ENCODE peak calls at places on chromosomes 1 and 21, in eight cellular contexts. Z, V, G, K, M, W, J and T are unnamed samples.

GRCh38 chr1:40315795-40316594 is 1.1 kb downstream of the COL9A2 start:
- DNase-seq in Z (peak; percentile 25), V (peak; percentile 69), G (peak; percentile 40), K (no peak), M (no peak), W (peak; percentile 48), J (no peak), T (peak; percentile 39)

GRCh38 chr1:47785561-47786271 is 211.5 kb downstream of the TRABD2B start:
- DNase-seq in Z (no peak), V (peak; percentile 76), G (no peak), K (no peak), M (peak; percentile 40), W (no peak), J (no peak), T (no peak)

GRCh38 chr1:206864939-206865671 is at the start of gene IL20:
- DNase-seq in Z (peak; percentile 61), V (peak; percentile 90), G (peak; percentile 7), K (peak; percentile 74), M (peak; percentile 54), W (peak; percentile 92), J (peak; percentile 45), T (peak; percentile 92)

GRCh38 chr1:110610084-110610483 is 3.9 kb upstream of the KCNA2 start:
- DNase-seq in Z (no peak), V (no peak), G (no peak), K (no peak), M (no peak), W (no peak), J (no peak), T (no peak)

GRCh38 chr1:68229927-68230812 is 2.2 kb downstream of the WLS start:
- DNase-seq in Z (peak; percentile 27), V (peak; percentile 48), G (no peak), K (no peak), M (no peak), W (no peak), J (peak; percentile 62), T (no peak)

GRCh38 chr21:45329261-45330074 is 41.8 kb upstream of the POFUT2 start:
- DNase-seq in Z (no peak), V (peak; percentile 29), G (no peak), K (no peak), M (no peak), W (no peak), J (no peak), T (peak; percentile 55)

GRCh38 chr1:117609471-117609911 is 3.6 kb downstream of the TENT5C start:
- DNase-seq in Z (no peak), V (no peak), G (no peak), K (no peak), M (peak; percentile 46), W (no peak), J (no peak), T (peak; percentile 56)

GRCh38 chr21:46307625-46308024 is 16.0 kb downstream of the C21orf58 start:
- DNase-seq in Z (no peak), V (no peak), G (no peak), K (no peak), M (no peak), W (no peak), J (peak; percentile 82), T (no peak)

GRCh38 chr1:210915890-210916507 is 217.9 kb downstream of the KCNH1 start:
- DNase-seq in Z (no peak), V (no peak), G (no peak), K (no peak), M (no peak), W (no peak), J (no peak), T (no peak)

GRCh38 chr1:10692401-10693021 is 103.9 kb downstream of the CASZ1 start:
- DNase-seq in Z (no peak), V (peak; percentile 83), G (no peak), K (peak; percentile 68), M (no peak), W (peak; percentile 87), J (no peak), T (peak; percentile 73)

GRCh38 chr1:22282281-22282970 is 139.5 kb upstream of the WNT4 start:
- DNase-seq in Z (no peak), V (no peak), G (no peak), K (no peak), M (no peak), W (no peak), J (no peak), T (no peak)

GRCh38 chr1:210607361-210607760 is 278.7 kb downstream of the HHAT start:
- DNase-seq in Z (no peak), V (no peak), G (peak; percentile 40), K (no peak), M (no peak), W (no peak), J (no peak), T (no peak)

GRCh38 chr21:44815852-44816628 is 1.8 kb downstream of the SUMO3 start:
- DNase-seq in Z (no peak), V (peak; percentile 13), G (no peak), K (no peak), M (no peak), W (no peak), J (no peak), T (peak; percentile 28)

GRCh38 chr21:45294509-45295291 is 7.0 kb upstream of the POFUT2 start:
- DNase-seq in Z (no peak), V (peak; percentile 30), G (no peak), K (no peak), M (peak; percentile 53), W (no peak), J (peak; percentile 99), T (peak; percentile 84)

GRCh38 chr1:225712391-225712790 is 59.5 kb upstream of the ENAH start:
- DNase-seq in Z (no peak), V (no peak), G (no peak), K (no peak), M (no peak), W (no peak), J (no peak), T (no peak)

GRCh38 chr1:202004711-202005110 is 5.7 kb upstream of the ELF3 start:
- DNase-seq in Z (no peak), V (no peak), G (no peak), K (no peak), M (no peak), W (no peak), J (no peak), T (no peak)

GRCh38 chr1:23126801-23127200 is 41.9 kb downstream of the LUZP1 start:
- DNase-seq in Z (no peak), V (no peak), G (no peak), K (no peak), M (no peak), W (no peak), J (peak; percentile 81), T (no peak)

GRCh38 chr1:238088891-238089290 is 198.2 kb upstream of the ZP4 start:
- DNase-seq in Z (no peak), V (peak; percentile 50), G (no peak), K (no peak), M (no peak), W (no peak), J (peak; percentile 60), T (no peak)

GRCh38 chr1:162070094-162070748 is 730 bp downstream of the NOS1AP start:
- DNase-seq in Z (no peak), V (peak; percentile 75), G (peak; percentile 36), K (no peak), M (no peak), W (peak; percentile 22), J (no peak), T (peak; percentile 37)

GRCh38 chr1:109667452-109668122 is at the start of gene GSTM2:
- DNase-seq in Z (peak; percentile 79), V (peak; percentile 90), G (peak; percentile 81), K (peak; percentile 63), M (peak; percentile 86), W (peak; percentile 91), J (peak; percentile 86), T (peak; percentile 94)

GRCh38 chr1:209412036-209412435 is 171.5 kb upstream of the CAMK1G start:
- DNase-seq in Z (no peak), V (no peak), G (no peak), K (no peak), M (no peak), W (no peak), J (peak; percentile 38), T (no peak)

GRCh38 chr1:194802572-194802971 is 1616.2 kb upstream of the B3GALT2 start:
- DNase-seq in Z (no peak), V (no peak), G (no peak), K (no peak), M (no peak), W (no peak), J (no peak), T (no peak)

GRCh38 chr21:27406297-27407009 is 439.6 kb upstream of the ADAMTS5 start:
- DNase-seq in Z (no peak), V (no peak), G (no peak), K (no peak), M (no peak), W (no peak), J (peak; percentile 24), T (no peak)

GRCh38 chr1:23383547-23384311 is 14.1 kb upstream of the ZNF436 start:
- DNase-seq in Z (no peak), V (no peak), G (no peak), K (no peak), M (peak; percentile 56), W (no peak), J (no peak), T (no peak)

GRCh38 chr1:54989473-54989872 is 9.0 kb downstream of the TMEM61 start:
- DNase-seq in Z (no peak), V (peak; percentile 100), G (no peak), K (no peak), M (no peak), W (no peak), J (no peak), T (no peak)

GRCh38 chr1:235270625-235271024 is 57.4 kb downstream of the ARID4B start:
- DNase-seq in Z (no peak), V (no peak), G (no peak), K (no peak), M (no peak), W (no peak), J (peak; percentile 69), T (no peak)

GRCh38 chr1:236175642-236176336 is 33.5 kb downstream of the GPR137B start:
- DNase-seq in Z (no peak), V (no peak), G (no peak), K (no peak), M (no peak), W (no peak), J (no peak), T (no peak)

GRCh38 chr1:226644541-226645176 is 94.4 kb downstream of the ITPKB start:
- DNase-seq in Z (no peak), V (peak; percentile 41), G (no peak), K (no peak), M (no peak), W (peak; percentile 47), J (peak; percentile 19), T (no peak)

GRCh38 chr1:17958704-17959103 is 148.9 kb upstream of the IGSF21 start:
- DNase-seq in Z (no peak), V (no peak), G (no peak), K (no peak), M (no peak), W (peak; percentile 2), J (no peak), T (no peak)

GRCh38 chr1:150017206-150017750 is 6.8 kb upstream of the OTUD7B start:
- DNase-seq in Z (no peak), V (peak; percentile 42), G (no peak), K (no peak), M (no peak), W (no peak), J (no peak), T (no peak)